ENCODE peak calls at places on chromosome 4, in ten cellular contexts. C is EL; Y is head of caudate nucleus; H is iris pigment epithelial cell; K is M059J; E is Right ventricle myocardium superior; T is CD8-positive, alpha-beta T cell; F is mesenchymal stem cell; B is GM13977; J is stomach. Z is an unnamed sample.

GRCh38 chr4:69896530-69897116 is 34.2 kb upstream of the CSN1S1 start:
- DNase-seq in T (no peak), K (no peak), J (no peak), F (peak), E (no peak), C (no peak), H (peak), Y (no peak), B (no peak), Z (peak)

GRCh38 chr4:102553982-102554381 is 52.8 kb downstream of the NFKB1 start:
- DNase-seq in B (no peak), J (no peak), H (peak), Y (no peak), E (no peak), C (no peak), K (peak), F (no peak), T (no peak), Z (no peak)

GRCh38 chr4:174228988-174229387 is 54.5 kb downstream of the FBXO8 start:
- DNase-seq in K (no peak), B (no peak), F (no peak), Y (no peak), C (no peak), T (no peak), J (no peak), H (no peak), E (no peak), Z (no peak)

GRCh38 chr4:147173797-147174196 is 228.1 kb upstream of the TTC29 start:
- DNase-seq in H (no peak), E (no peak), C (no peak), Y (no peak), T (no peak), J (no peak), K (no peak), B (no peak), F (no peak), Z (peak)

GRCh38 chr4:151933122-151933827 is 172.5 kb upstream of the GATB start:
- DNase-seq in F (no peak), H (no peak), E (no peak), T (no peak), J (no peak), B (no peak), K (no peak), Y (no peak), C (no peak), Z (no peak)

GRCh38 chr4:82043809-82044137 is 330.0 kb downstream of the HNRNPD start:
- DNase-seq in E (no peak), T (no peak), K (no peak), Y (no peak), H (no peak), C (no peak), B (no peak), F (no peak), J (no peak), Z (no peak)

GRCh38 chr4:28177641-28178040 is 1317.0 kb downstream of the STIM2 start:
- DNase-seq in F (no peak), H (no peak), K (no peak), B (no peak), E (no peak), T (no peak), J (no peak), C (no peak), Y (no peak), Z (no peak)

GRCh38 chr4:53189011-53189410 is 176.8 kb downstream of the SCFD2 start:
- DNase-seq in F (peak), B (no peak), H (peak), T (no peak), E (no peak), C (peak), K (peak), Y (no peak), J (no peak), Z (no peak)

GRCh38 chr4:53009824-53010223 is 147.7 kb downstream of the RASL11B start:
- DNase-seq in E (no peak), H (no peak), Y (no peak), T (no peak), J (no peak), K (no peak), B (no peak), F (no peak), C (no peak), Z (no peak)

GRCh38 chr4:80448056-80448455 is 112.5 kb downstream of the CFAP299 start:
- DNase-seq in H (no peak), C (no peak), Y (no peak), T (no peak), J (no peak), B (no peak), F (no peak), E (no peak), K (no peak), Z (no peak)

GRCh38 chr4:161629694-161630441 is 533.9 kb downstream of the FSTL5 start:
- DNase-seq in K (peak), T (no peak), E (no peak), J (no peak), C (no peak), F (peak), Y (no peak), B (no peak), H (peak), Z (no peak)

GRCh38 chr4:3369781-3370660 is 71.7 kb upstream of the HGFAC start:
- DNase-seq in J (no peak), F (peak), T (no peak), K (peak), E (peak), Y (peak), H (peak), C (peak), B (no peak), Z (peak)

GRCh38 chr4:14965071-14965470 is 37.2 kb upstream of the CPEB2 start:
- DNase-seq in Y (no peak), F (peak), B (no peak), T (no peak), K (no peak), J (no peak), C (no peak), E (no peak), H (no peak), Z (no peak)

GRCh38 chr4:150007512-150007911 is 70.7 kb upstream of the DCLK2 start:
- DNase-seq in E (no peak), K (peak), T (no peak), C (peak), B (no peak), H (peak), F (peak), Y (no peak), J (no peak), Z (no peak)

GRCh38 chr4:52641853-52642563 is 17.1 kb downstream of the USP46 start:
- DNase-seq in J (no peak), T (no peak), B (peak), E (no peak), F (peak), H (peak), C (peak), Y (no peak), K (peak), Z (no peak)

GRCh38 chr4:145735777-145736176 is 55.8 kb downstream of the C4orf51 start:
- DNase-seq in J (no peak), E (no peak), C (peak), T (no peak), Y (no peak), K (peak), B (no peak), F (no peak), H (no peak), Z (no peak)

GRCh38 chr4:86338989-86339388 is 20.9 kb downstream of the MAPK10 start:
- DNase-seq in C (peak), H (peak), J (no peak), K (peak), E (no peak), Y (no peak), F (peak), T (no peak), B (no peak), Z (no peak)

GRCh38 chr4:185395255-185395955 is at the start of gene LRP2BP:
- DNase-seq in B (peak), Y (no peak), C (peak), T (no peak), F (peak), H (no peak), J (no peak), K (peak), E (no peak), Z (no peak)

GRCh38 chr4:7779194-7779768 is 160.4 kb downstream of the AFAP1 start:
- DNase-seq in K (no peak), C (no peak), F (no peak), H (peak), J (no peak), B (no peak), T (no peak), Y (no peak), E (no peak), Z (peak)

GRCh38 chr4:95317124-95317820 is 231.5 kb downstream of the UNC5C start:
- DNase-seq in C (no peak), H (no peak), T (no peak), E (no peak), K (no peak), J (no peak), B (no peak), F (no peak), Y (peak), Z (no peak)

GRCh38 chr4:37922323-37922722 is 31.4 kb downstream of the TBC1D1 start:
- DNase-seq in J (no peak), K (peak), B (no peak), T (no peak), C (no peak), E (no peak), Y (no peak), F (peak), H (peak), Z (no peak)

GRCh38 chr4:106522839-106523238 is 154.3 kb upstream of the GIMD1 start:
- DNase-seq in Y (no peak), C (peak), F (no peak), T (no peak), B (no peak), K (peak), J (no peak), H (peak), E (no peak), Z (no peak)

GRCh38 chr4:140839888-140840790 is 84.0 kb upstream of the TBC1D9 start:
- DNase-seq in H (peak), T (no peak), J (no peak), F (peak), K (no peak), C (no peak), B (no peak), Y (no peak), E (no peak), Z (no peak)

GRCh38 chr4:77375866-77376607 is 219.0 kb downstream of the CCNG2 start:
- DNase-seq in E (no peak), K (no peak), T (no peak), J (no peak), Y (no peak), B (no peak), C (no peak), F (no peak), H (no peak), Z (no peak)

GRCh38 chr4:169493164-169493524 is 119.2 kb downstream of the NEK1 start:
- DNase-seq in E (no peak), Y (no peak), F (peak), B (no peak), C (no peak), H (no peak), T (no peak), K (no peak), J (no peak), Z (no peak)

GRCh38 chr4:10184051-10184450 is 67.5 kb upstream of the WDR1 start:
- DNase-seq in B (no peak), T (no peak), F (no peak), J (no peak), Y (no peak), H (peak), E (no peak), K (peak), C (peak), Z (peak)

GRCh38 chr4:183142566-183143545 is 43.8 kb downstream of the WWC2 start:
- DNase-seq in K (peak), F (peak), E (peak), H (peak), B (no peak), Y (no peak), C (peak), J (peak), T (no peak), Z (peak)

Z was measured in cardiac muscle cell.